ENCODE peak calls at places on chromosomes 1 and 21, in seven cellular contexts. One of them, this sample, is unnamed.

GRCh38 chr1:40450491-40451237 is 388 bp downstream of the ZFP69B start:
- DNase-seq in AG09319: no peak
- DNase-seq in nucleus accumbens: peak
- DNase-seq in WERI-Rb-1: peak
- DNase-seq in AG04449: no peak
- DNase-seq in activated CD8-positive, alpha-beta memory T cell treated with anti-CD3 and anti-CD28 coated beads, Interleukin-2, amount 10 ng/mL, durations not matched to agents 7 days and 5 days: peak
- DNase-seq in mucosa of gallbladder: no peak
- DNase-seq in this sample: no peak

GRCh38 chr1:84693009-84693408 is 2.7 kb upstream of the SSX2IP start:
- DNase-seq in nucleus accumbens: no peak
- DNase-seq in WERI-Rb-1: no peak
- DNase-seq in AG09319: no peak
- DNase-seq in AG04449: no peak
- DNase-seq in activated CD8-positive, alpha-beta memory T cell treated with anti-CD3 and anti-CD28 coated beads, Interleukin-2, amount 10 ng/mL, durations not matched to agents 7 days and 5 days: no peak
- DNase-seq in mucosa of gallbladder: no peak
- DNase-seq in this sample: no peak

GRCh38 chr1:156768610-156769295 is 1.4 kb downstream of the PRCC start:
- DNase-seq in nucleus accumbens: no peak
- DNase-seq in AG09319: no peak
- DNase-seq in activated CD8-positive, alpha-beta memory T cell treated with anti-CD3 and anti-CD28 coated beads, Interleukin-2, amount 10 ng/mL, durations not matched to agents 7 days and 5 days: no peak
- DNase-seq in WERI-Rb-1: no peak
- DNase-seq in mucosa of gallbladder: no peak
- DNase-seq in AG04449: no peak
- DNase-seq in this sample: no peak

GRCh38 chr21:43025636-43026180 is 49.9 kb downstream of the CBS start:
- DNase-seq in AG09319: no peak
- DNase-seq in mucosa of gallbladder: no peak
- DNase-seq in activated CD8-positive, alpha-beta memory T cell treated with anti-CD3 and anti-CD28 coated beads, Interleukin-2, amount 10 ng/mL, durations not matched to agents 7 days and 5 days: no peak
- DNase-seq in nucleus accumbens: no peak
- DNase-seq in WERI-Rb-1: no peak
- DNase-seq in AG04449: peak
- DNase-seq in this sample: peak

GRCh38 chr1:3914331-3914851 is 14.3 kb upstream of the C1orf174 start:
- DNase-seq in WERI-Rb-1: no peak
- DNase-seq in activated CD8-positive, alpha-beta memory T cell treated with anti-CD3 and anti-CD28 coated beads, Interleukin-2, amount 10 ng/mL, durations not matched to agents 7 days and 5 days: no peak
- DNase-seq in mucosa of gallbladder: no peak
- DNase-seq in AG04449: no peak
- DNase-seq in nucleus accumbens: no peak
- DNase-seq in AG09319: no peak
- DNase-seq in this sample: no peak

GRCh38 chr1:26745191-26745590 is 42.6 kb upstream of the PIGV start:
- DNase-seq in nucleus accumbens: no peak
- DNase-seq in AG04449: no peak
- DNase-seq in AG09319: no peak
- DNase-seq in activated CD8-positive, alpha-beta memory T cell treated with anti-CD3 and anti-CD28 coated beads, Interleukin-2, amount 10 ng/mL, durations not matched to agents 7 days and 5 days: no peak
- DNase-seq in mucosa of gallbladder: no peak
- DNase-seq in WERI-Rb-1: no peak
- DNase-seq in this sample: no peak

GRCh38 chr1:226569879-226570547 is 21.4 kb downstream of the STUM start:
- DNase-seq in nucleus accumbens: no peak
- DNase-seq in WERI-Rb-1: peak
- DNase-seq in AG09319: no peak
- DNase-seq in mucosa of gallbladder: no peak
- DNase-seq in activated CD8-positive, alpha-beta memory T cell treated with anti-CD3 and anti-CD28 coated beads, Interleukin-2, amount 10 ng/mL, durations not matched to agents 7 days and 5 days: peak
- DNase-seq in AG04449: no peak
- DNase-seq in this sample: no peak

GRCh38 chr1:219066631-219067349 is 106.9 kb upstream of the LYPLAL1 start:
- DNase-seq in AG09319: peak
- DNase-seq in mucosa of gallbladder: no peak
- DNase-seq in AG04449: peak
- DNase-seq in nucleus accumbens: no peak
- DNase-seq in WERI-Rb-1: no peak
- DNase-seq in activated CD8-positive, alpha-beta memory T cell treated with anti-CD3 and anti-CD28 coated beads, Interleukin-2, amount 10 ng/mL, durations not matched to agents 7 days and 5 days: no peak
- DNase-seq in this sample: peak

GRCh38 chr1:1215266-1215676 is 1.3 kb upstream of the TNFRSF4 start:
- DNase-seq in AG09319: no peak
- DNase-seq in WERI-Rb-1: no peak
- DNase-seq in AG04449: no peak
- DNase-seq in activated CD8-positive, alpha-beta memory T cell treated with anti-CD3 and anti-CD28 coated beads, Interleukin-2, amount 10 ng/mL, durations not matched to agents 7 days and 5 days: no peak
- DNase-seq in mucosa of gallbladder: no peak
- DNase-seq in nucleus accumbens: no peak
- DNase-seq in this sample: no peak

GRCh38 chr1:43563779-43564616 is 33.3 kb downstream of the PTPRF start:
- DNase-seq in activated CD8-positive, alpha-beta memory T cell treated with anti-CD3 and anti-CD28 coated beads, Interleukin-2, amount 10 ng/mL, durations not matched to agents 7 days and 5 days: no peak
- DNase-seq in nucleus accumbens: peak
- DNase-seq in WERI-Rb-1: peak
- DNase-seq in AG04449: no peak
- DNase-seq in AG09319: no peak
- DNase-seq in mucosa of gallbladder: no peak
- DNase-seq in this sample: no peak

GRCh38 chr1:179251675-179252074 is 22.2 kb upstream of the ABL2 start:
- DNase-seq in AG09319: peak
- DNase-seq in activated CD8-positive, alpha-beta memory T cell treated with anti-CD3 and anti-CD28 coated beads, Interleukin-2, amount 10 ng/mL, durations not matched to agents 7 days and 5 days: no peak
- DNase-seq in WERI-Rb-1: no peak
- DNase-seq in AG04449: no peak
- DNase-seq in nucleus accumbens: no peak
- DNase-seq in mucosa of gallbladder: no peak
- DNase-seq in this sample: peak

GRCh38 chr1:19735419-19736127 is 64.1 kb downstream of the TMCO4 start:
- DNase-seq in AG09319: peak
- DNase-seq in activated CD8-positive, alpha-beta memory T cell treated with anti-CD3 and anti-CD28 coated beads, Interleukin-2, amount 10 ng/mL, durations not matched to agents 7 days and 5 days: no peak
- DNase-seq in mucosa of gallbladder: peak
- DNase-seq in WERI-Rb-1: no peak
- DNase-seq in AG04449: peak
- DNase-seq in nucleus accumbens: no peak
- DNase-seq in this sample: peak

GRCh38 chr1:19764848-19765247 is 34.9 kb downstream of the TMCO4 start:
- DNase-seq in AG04449: no peak
- DNase-seq in mucosa of gallbladder: no peak
- DNase-seq in WERI-Rb-1: no peak
- DNase-seq in AG09319: no peak
- DNase-seq in nucleus accumbens: no peak
- DNase-seq in activated CD8-positive, alpha-beta memory T cell treated with anti-CD3 and anti-CD28 coated beads, Interleukin-2, amount 10 ng/mL, durations not matched to agents 7 days and 5 days: no peak
- DNase-seq in this sample: peak

GRCh38 chr1:8718878-8719361 is 98.5 kb downstream of the RERE start:
- DNase-seq in mucosa of gallbladder: no peak
- DNase-seq in nucleus accumbens: no peak
- DNase-seq in AG09319: no peak
- DNase-seq in AG04449: no peak
- DNase-seq in WERI-Rb-1: no peak
- DNase-seq in activated CD8-positive, alpha-beta memory T cell treated with anti-CD3 and anti-CD28 coated beads, Interleukin-2, amount 10 ng/mL, durations not matched to agents 7 days and 5 days: no peak
- DNase-seq in this sample: no peak

GRCh38 chr21:45305831-45306230 is 18.1 kb upstream of the POFUT2 start:
- DNase-seq in activated CD8-positive, alpha-beta memory T cell treated with anti-CD3 and anti-CD28 coated beads, Interleukin-2, amount 10 ng/mL, durations not matched to agents 7 days and 5 days: no peak
- DNase-seq in nucleus accumbens: no peak
- DNase-seq in AG09319: no peak
- DNase-seq in AG04449: no peak
- DNase-seq in WERI-Rb-1: no peak
- DNase-seq in mucosa of gallbladder: no peak
- DNase-seq in this sample: no peak

GRCh38 chr1:8462298-8462946 is 144.5 kb downstream of the SLC45A1 start:
- DNase-seq in mucosa of gallbladder: no peak
- DNase-seq in AG04449: no peak
- DNase-seq in WERI-Rb-1: no peak
- DNase-seq in nucleus accumbens: no peak
- DNase-seq in activated CD8-positive, alpha-beta memory T cell treated with anti-CD3 and anti-CD28 coated beads, Interleukin-2, amount 10 ng/mL, durations not matched to agents 7 days and 5 days: no peak
- DNase-seq in AG09319: no peak
- DNase-seq in this sample: no peak

GRCh38 chr1:45442272-45442671 is 48.7 kb downstream of the TESK2 start:
- DNase-seq in mucosa of gallbladder: no peak
- DNase-seq in nucleus accumbens: no peak
- DNase-seq in AG04449: peak
- DNase-seq in WERI-Rb-1: no peak
- DNase-seq in AG09319: no peak
- DNase-seq in activated CD8-positive, alpha-beta memory T cell treated with anti-CD3 and anti-CD28 coated beads, Interleukin-2, amount 10 ng/mL, durations not matched to agents 7 days and 5 days: no peak
- DNase-seq in this sample: peak